ENCODE peak calls at places on chromosomes 12 and 14, in seven cellular contexts. Q is stimulated activated CD4-positive, alpha-beta T cell treated with anti-CD3 and anti-CD28 coated beads, Interleukin-15, amount 100 ng/mL, for 48 hours; M is progenitor cell of endocrine pancreas; J is activated naive CD8-positive, alpha-beta T cell treated with anti-CD3 and anti-CD28 coated beads, Interleukin-2, amount 50 U/mL, for 24 hours; H is H7; D is endodermal cell; X is NCI-H2107. P is an unnamed sample.

GRCh38 chr12:25719505-25719904 is 166.4 kb upstream of the LMNTD1 start:
- DNase-seq in Q (no peak), M (no peak), J (no peak), H (no peak), D (no peak), X (no peak), P (no peak)

GRCh38 chr12:121102307-121102706 is 30.4 kb upstream of the P2RX7 start:
- DNase-seq in Q (no peak), M (no peak), J (no peak), H (no peak), D (no peak), X (no peak), P (no peak)

GRCh38 chr12:92519284-92519683 is 183.5 kb upstream of the PLEKHG7 start:
- DNase-seq in Q (no peak), M (no peak), J (no peak), H (no peak), D (no peak), X (no peak), P (no peak)

GRCh38 chr12:49482095-49483051 is 56.5 kb upstream of the KCNH3 start:
- DNase-seq in Q (no peak), M (no peak), J (no peak), H (no peak), D (peak; percentile 86), X (no peak), P (no peak)

GRCh38 chr14:38994721-38995120 is 108.3 kb downstream of the SEC23A start:
- DNase-seq in Q (no peak), M (no peak), J (no peak), H (no peak), D (no peak), X (no peak), P (no peak)

GRCh38 chr14:63692309-63693020 is 35.4 kb downstream of the SGPP1 start:
- DNase-seq in Q (no peak), M (no peak), J (no peak), H (no peak), D (no peak), X (no peak), P (no peak)

GRCh38 chr14:60790850-60791249 is 56.3 kb downstream of the MNAT1 start:
- DNase-seq in Q (no peak), M (no peak), J (no peak), H (no peak), D (no peak), X (no peak), P (no peak)

GRCh38 chr12:105466901-105467598 is 136.6 kb downstream of the C12orf75 start:
- DNase-seq in Q (no peak), M (no peak), J (no peak), H (peak; percentile 33), D (no peak), X (no peak), P (no peak)

GRCh38 chr12:50545213-50545612 is 40.4 kb downstream of the DIP2B start:
- DNase-seq in Q (no peak), M (no peak), J (no peak), H (no peak), D (peak; percentile 65), X (no peak), P (no peak)

GRCh38 chr12:94377599-94377998 is 82.1 kb downstream of the CEP83 start:
- DNase-seq in Q (no peak), M (no peak), J (no peak), H (no peak), D (no peak), X (no peak), P (no peak)

GRCh38 chr14:88667555-88668273 is 104.9 kb downstream of the ZC3H14 start:
- DNase-seq in Q (peak; percentile 1), M (peak; percentile 26), J (peak; percentile 41), H (peak; percentile 43), D (peak; percentile 81), X (peak; percentile 60), P (peak; percentile 67)

GRCh38 chr12:100752841-100753240 is 41.7 kb upstream of the ANO4 start:
- DNase-seq in Q (no peak), M (no peak), J (no peak), H (no peak), D (no peak), X (no peak), P (no peak)

GRCh38 chr12:2354151-2354991 is 301.6 kb downstream of the CACNA1C start:
- DNase-seq in Q (no peak), M (no peak), J (no peak), H (peak; percentile 40), D (peak; percentile 75), X (peak; percentile 73), P (no peak)

GRCh38 chr14:91352101-91352500 is 65.5 kb downstream of the CCDC88C start:
- DNase-seq in Q (no peak), M (no peak), J (no peak), H (peak; percentile 63), D (peak; percentile 59), X (peak; percentile 54), P (no peak)

GRCh38 chr12:101468948-101469347 is 6.2 kb upstream of the SPIC start:
- DNase-seq in Q (no peak), M (no peak), J (no peak), H (no peak), D (no peak), X (no peak), P (no peak)

GRCh38 chr14:100106260-100106659 is 41.0 kb downstream of the EVL start:
- DNase-seq in Q (peak; percentile 55), M (no peak), J (peak; percentile 44), H (no peak), D (no peak), X (no peak), P (no peak)

GRCh38 chr12:57845478-57846284 is 848 bp downstream of the CTDSP2 start:
- DNase-seq in Q (peak; percentile 41), M (peak; percentile 71), J (peak; percentile 73), H (peak; percentile 89), D (peak; percentile 92), X (no peak), P (peak; percentile 60)

GRCh38 chr14:57828713-57829112 is 37.2 kb downstream of the SLC35F4 start:
- DNase-seq in Q (no peak), M (no peak), J (no peak), H (no peak), D (no peak), X (no peak), P (no peak)

GRCh38 chr12:109741286-109741969 is 27.8 kb downstream of the FAM222A start:
- DNase-seq in Q (no peak), M (no peak), J (no peak), H (no peak), D (peak; percentile 44), X (no peak), P (no peak)

GRCh38 chr14:95068521-95068920 is 88.8 kb downstream of the DICER1 start:
- DNase-seq in Q (no peak), M (no peak), J (no peak), H (peak; percentile 16), D (peak; percentile 84), X (no peak), P (no peak)

GRCh38 chr14:68884031-68885030 is 91.5 kb upstream of the ZFP36L1 start:
- DNase-seq in Q (no peak), M (no peak), J (no peak), H (no peak), D (no peak), X (peak; percentile 13), P (no peak)

GRCh38 chr12:66236969-66237368 is 48.0 kb downstream of the IRAK3 start:
- DNase-seq in Q (no peak), M (no peak), J (no peak), H (no peak), D (no peak), X (no peak), P (no peak)

GRCh38 chr12:6084969-6085450 is 39.5 kb downstream of the VWF start:
- DNase-seq in Q (no peak), M (no peak), J (no peak), H (no peak), D (no peak), X (no peak), P (no peak)